ENCODE peak calls at places on chromosomes 7 and 10, in five cellular contexts. S is upper lobe of right lung, W is IMR-90, X is right atrium auricular region, D is thoracic aorta. B is an unnamed sample.

GRCh38 chr10:61899997-61900828 is 1.3 kb upstream of the ARID5B start:
- DNase-seq in S (peak; percentile 82), W (peak; percentile 79), X (no peak), D (no peak), B (peak; percentile 48)

GRCh38 chr10:45487738-45488137 is 113.7 kb downstream of the ALOX5 start:
- DNase-seq in S (no peak), W (no peak), X (no peak), D (no peak), B (no peak)

GRCh38 chr10:29163746-29164145 is 125.1 kb upstream of the LYZL1 start:
- DNase-seq in S (no peak), W (peak; percentile 78), X (no peak), D (no peak), B (no peak)

GRCh38 chr10:99394761-99395386 is 35.5 kb downstream of the GOT1 start:
- DNase-seq in S (no peak), W (no peak), X (peak; percentile 46), D (no peak), B (no peak)

GRCh38 chr7:135186261-135186540 is 15.7 kb upstream of the CYREN start:
- DNase-seq in S (no peak), W (no peak), X (no peak), D (no peak), B (no peak)

GRCh38 chr10:84523509-84523908 is 195.1 kb downstream of the CCSER2 start:
- DNase-seq in S (no peak), W (no peak), X (no peak), D (no peak), B (no peak)

GRCh38 chr7:96418600-96418999 is 96.7 kb upstream of the SLC25A13 start:
- DNase-seq in S (no peak), W (no peak), X (no peak), D (no peak), B (no peak)

GRCh38 chr7:101952355-101953247 is 135.2 kb downstream of the CUX1 start:
- DNase-seq in S (no peak), W (peak; percentile 93), X (no peak), D (no peak), B (no peak)

GRCh38 chr7:90492250-90492649 is 22.8 kb downstream of the PTTG1IP2 start:
- DNase-seq in S (no peak), W (no peak), X (no peak), D (no peak), B (no peak)

GRCh38 chr10:24518981-24519597 is 204.6 kb downstream of the ARHGAP21 start:
- DNase-seq in S (no peak), W (peak; percentile 60), X (peak; percentile 68), D (no peak), B (peak; percentile 67)

GRCh38 chr7:84845971-84846370 is 340.9 kb downstream of the SEMA3D start:
- DNase-seq in S (no peak), W (no peak), X (no peak), D (no peak), B (no peak)

GRCh38 chr7:22444181-22444966 is 55.6 kb downstream of the STEAP1B start:
- DNase-seq in S (no peak), W (no peak), X (no peak), D (no peak), B (no peak)

GRCh38 chr7:41334071-41334862 is 368.6 kb downstream of the INHBA start:
- DNase-seq in S (no peak), W (no peak), X (no peak), D (no peak), B (no peak)

GRCh38 chr7:44917465-44917864 is 32.1 kb upstream of the PURB start:
- DNase-seq in S (no peak), W (no peak), X (no peak), D (no peak), B (no peak)

GRCh38 chr7:4759211-4759610 is 16.2 kb upstream of the AP5Z1 start:
- DNase-seq in S (no peak), W (no peak), X (no peak), D (no peak), B (peak; percentile 36)

GRCh38 chr7:144050093-144050492 is 1.3 kb downstream of the OR2A5 start:
- DNase-seq in S (no peak), W (no peak), X (no peak), D (no peak), B (no peak)

GRCh38 chr7:42263971-42264370 is 27.0 kb upstream of the GLI3 start:
- DNase-seq in S (no peak), W (no peak), X (no peak), D (no peak), B (peak; percentile 24)

GRCh38 chr7:149310113-149310836 is 48.3 kb downstream of the ZNF783 start:
- DNase-seq in S (no peak), W (peak; percentile 87), X (peak; percentile 21), D (no peak), B (no peak)

GRCh38 chr10:62437696-62438095 is 63.5 kb downstream of the ZNF365 start:
- DNase-seq in S (no peak), W (peak; percentile 82), X (no peak), D (no peak), B (no peak)

GRCh38 chr7:66377714-66378113 is 172.6 kb downstream of the TPST1 start:
- DNase-seq in S (no peak), W (no peak), X (no peak), D (no peak), B (no peak)

GRCh38 chr10:66881814-66882213 is 44.0 kb upstream of the LRRTM3 start:
- DNase-seq in S (no peak), W (no peak), X (no peak), D (no peak), B (no peak)

GRCh38 chr7:47253650-47254080 is 328.2 kb downstream of the TNS3 start:
- DNase-seq in S (no peak), W (peak; percentile 78), X (peak; percentile 73), D (no peak), B (peak; percentile 77)

GRCh38 chr10:49688920-49689319 is 9.5 kb downstream of the C10orf53 start:
- DNase-seq in S (no peak), W (no peak), X (peak; percentile 21), D (no peak), B (no peak)

GRCh38 chr10:102801496-102801895 is 35.7 kb downstream of the CYP17A1 start:
- DNase-seq in S (no peak), W (no peak), X (no peak), D (no peak), B (no peak)

GRCh38 chr10:131710142-131710861 is 190.5 kb upstream of the PPP2R2D start:
- DNase-seq in S (peak; percentile 51), W (no peak), X (peak; percentile 42), D (no peak), B (no peak)

GRCh38 chr10:61904711-61905445 is 3.4 kb downstream of the ARID5B start:
- DNase-seq in S (no peak), W (peak; percentile 80), X (peak; percentile 62), D (no peak), B (no peak)

GRCh38 chr10:131655101-131655849 is 245.5 kb upstream of the PPP2R2D start:
- DNase-seq in S (peak; percentile 58), W (no peak), X (no peak), D (no peak), B (no peak)

GRCh38 chr7:100106633-100107032 is 5.2 kb downstream of the AP4M1 start:
- DNase-seq in S (no peak), W (no peak), X (no peak), D (no peak), B (no peak)

GRCh38 chr10:131041361-131041916 is 270.1 kb downstream of the TCERG1L start:
- DNase-seq in S (no peak), W (no peak), X (no peak), D (no peak), B (no peak)

GRCh38 chr7:100679129-100679926 is 5.8 kb downstream of the GNB2 start:
- DNase-seq in S (no peak), W (no peak), X (no peak), D (no peak), B (no peak)

GRCh38 chr10:119263966-119264621 is 56.7 kb downstream of the GRK5 start:
- DNase-seq in S (no peak), W (no peak), X (no peak), D (no peak), B (no peak)

GRCh38 chr10:43278216-43278615 is 11.4 kb upstream of the RASGEF1A start:
- DNase-seq in S (no peak), W (no peak), X (no peak), D (no peak), B (no peak)

GRCh38 chr7:10121641-10122040 is 852.0 kb upstream of the PHF14 start:
- DNase-seq in S (no peak), W (no peak), X (no peak), D (no peak), B (no peak)

GRCh38 chr7:10117815-10118214 is 855.9 kb upstream of the PHF14 start:
- DNase-seq in S (no peak), W (no peak), X (no peak), D (no peak), B (no peak)

DNA sequence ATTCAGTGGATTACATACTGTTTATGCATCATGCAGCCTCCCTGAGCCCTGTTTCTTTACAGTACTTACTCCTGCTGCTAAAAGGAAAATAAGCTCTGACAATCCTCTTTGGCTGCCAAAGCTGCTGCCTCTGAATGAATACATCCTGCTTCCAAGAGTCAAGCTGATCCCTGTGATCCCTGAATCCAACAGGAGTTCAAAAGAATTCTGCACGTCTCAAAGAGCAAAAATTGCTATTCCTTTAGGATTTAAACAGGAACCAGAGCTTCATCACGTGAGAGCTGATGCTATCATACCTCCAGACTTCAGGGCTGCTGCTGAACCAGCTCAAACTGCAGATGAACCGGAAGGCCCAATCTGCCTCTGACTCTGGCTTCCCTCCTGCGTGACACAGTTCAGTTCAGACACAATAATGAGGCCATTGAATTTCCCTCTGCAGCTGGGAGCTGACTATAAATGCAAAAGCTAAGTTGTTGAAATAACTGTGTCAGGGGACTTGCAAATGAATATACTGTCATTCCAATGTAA is 851.0 kb upstream of the PHF14 start:
- DNase-seq in S (no peak), W (no peak), X (no peak), D (no peak), B (no peak)
- H3K4me1 ChIP-seq in S (no peaks in the 10 kb centered on the region), W (no peaks in the 10 kb centered on the region), X (peaks cover 16% of the 10 kb centered on the region), D (no peaks in the 10 kb centered on the region), B (no peaks in the 10 kb centered on the region)

GRCh38 chr10:73916761-73917470 is 6.0 kb downstream of the PLAU start:
- DNase-seq in S (no peak), W (peak; percentile 43), X (no peak), D (no peak), B (no peak)
- H3K27ac ChIP-seq in S (no peak overlapping the region), W (peak overlapping the region; percentile 0), X (no peak overlapping the region), D (no peak overlapping the region), B (peak overlapping the region; percentile 9)

DNA sequence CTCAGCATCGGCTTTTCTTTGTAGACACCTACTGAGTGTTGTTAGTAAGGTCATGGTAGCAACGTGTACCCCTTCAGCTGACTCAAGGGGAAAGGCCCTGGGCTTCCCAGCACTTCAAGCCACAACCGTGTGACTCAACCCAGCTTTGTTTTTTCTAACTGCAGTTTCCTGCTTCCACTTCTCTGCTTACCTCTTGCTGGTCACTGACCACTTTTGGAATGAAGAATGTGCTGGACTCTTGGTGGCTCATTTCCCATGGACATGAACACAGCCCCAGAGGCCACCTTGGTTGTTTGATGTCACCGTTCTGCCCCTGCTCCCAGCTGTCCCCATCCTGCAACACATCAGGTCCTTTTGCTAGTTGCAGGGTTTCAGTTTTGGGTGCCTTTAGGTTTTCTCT is 69.5 kb upstream of the ZNF438 start:
- DNase-seq in S (no peak), W (peak; percentile 93), X (no peak), D (no peak), B (no peak)
- H3K4me1 ChIP-seq in S (no peaks in the 10 kb centered on the region), W (peaks cover 17% of the 10 kb centered on the region), X (no peaks in the 10 kb centered on the region), D (peaks cover 3% of the 10 kb centered on the region), B (no peaks in the 10 kb centered on the region)

GRCh38 chr7:125847055-125847454 is 917.4 kb upstream of the POT1 start:
- DNase-seq in S (no peak), W (no peak), X (no peak), D (no peak), B (no peak)

GRCh38 chr7:125848157-125848556 is 918.5 kb upstream of the POT1 start:
- DNase-seq in S (no peak), W (no peak), X (no peak), D (no peak), B (no peak)

GRCh38 chr7:125847706-125848105 is 918.1 kb upstream of the POT1 start:
- DNase-seq in S (no peak), W (no peak), X (no peak), D (no peak), B (no peak)
- H3K27ac ChIP-seq in S (no peak overlapping the region), W (no peak overlapping the region), X (no peak overlapping the region), D (no peak overlapping the region), B (no peak overlapping the region)

B was measured in psoas muscle.